ENCODE peak calls at places on chromosomes 7 and 10, in six cellular contexts. M, I, E, P, F and S are unnamed samples.

GRCh38 chr7:94040254-94040653 is 36.1 kb upstream of the BET1 start:
- DNase-seq in M (peak; percentile 45), I (no peak), E (no peak), P (no peak), F (no peak), S (no peak)

GRCh38 chr7:112207106-112207592 is 654 bp downstream of the ZNF277 start:
- DNase-seq in M (peak; percentile 19), I (no peak), E (no peak), P (no peak), F (no peak), S (no peak)

GRCh38 chr10:70560511-70560931 is 42.0 kb downstream of the PRF1 start:
- DNase-seq in M (no peak), I (no peak), E (no peak), P (no peak), F (no peak), S (no peak)

GRCh38 chr7:67854784-67855183 is 858.2 kb downstream of the TYW1 start:
- DNase-seq in M (no peak), I (no peak), E (no peak), P (no peak), F (no peak), S (no peak)

GRCh38 chr7:28207486-28208158 is 27.0 kb upstream of the JAZF1 start:
- DNase-seq in M (no peak), I (no peak), E (no peak), P (peak; percentile 36), F (no peak), S (no peak)

GRCh38 chr7:158782638-158783490 is 46.4 kb downstream of the ESYT2 start:
- DNase-seq in M (peak; percentile 66), I (no peak), E (peak; percentile 43), P (peak; percentile 45), F (no peak), S (no peak)

GRCh38 chr10:43138757-43139241 is 554 bp downstream of the CSGALNACT2 start:
- DNase-seq in M (peak; percentile 39), I (no peak), E (peak; percentile 32), P (peak; percentile 42), F (peak; percentile 11), S (peak; percentile 17)

GRCh38 chr10:23158370-23158769 is 33.7 kb upstream of the PTF1A start:
- DNase-seq in M (peak; percentile 81), I (no peak), E (peak; percentile 50), P (peak; percentile 66), F (peak; percentile 14), S (peak; percentile 9)

GRCh38 chr7:36972140-36972518 is 247.8 kb upstream of the AOAH start:
- DNase-seq in M (no peak), I (no peak), E (peak; percentile 8), P (no peak), F (no peak), S (no peak)